ENCODE peak calls at places on chromosomes 16 and 17, in four cellular contexts. L is HCT116, T is A549, P is H1. B is an unnamed sample.

GRCh38 chr17:45437461-45438283 is 5.0 kb upstream of the ARHGAP27 start:
- DNase-seq in L (no peak), T (no peak), P (no peak), B (no peak)

GRCh38 chr16:58024673-58025350 is 742 bp upstream of the MMP15 start:
- DNase-seq in L (peak), T (no peak), P (peak), B (peak)

GRCh38 chr17:33055746-33056145 is 64.1 kb downstream of the SPACA3 start:
- DNase-seq in L (no peak), T (no peak), P (no peak), B (no peak)

GRCh38 chr17:77842148-77842905 is 116.2 kb upstream of the TNRC6C start:
- DNase-seq in L (no peak), T (no peak), P (no peak), B (peak)

GRCh38 chr17:33241390-33241789 is 51.7 kb downstream of the ASIC2 start:
- DNase-seq in L (no peak), T (peak), P (no peak), B (no peak)

GRCh38 chr17:13544292-13544691 is 57.4 kb downstream of the HS3ST3A1 start:
- DNase-seq in L (no peak), T (no peak), P (no peak), B (no peak)

GRCh38 chr17:3796822-3797170 is 4.2 kb downstream of the ITGAE start:
- DNase-seq in L (no peak), T (no peak), P (no peak), B (no peak)

GRCh38 chr17:68429881-68430280 is 27.4 kb downstream of the WIPI1 start:
- DNase-seq in L (no peak), T (no peak), P (no peak), B (no peak)

GRCh38 chr16:425740-426114 is 278 bp downstream of the RAB11FIP3 start:
- DNase-seq in L (no peak), T (no peak), P (no peak), B (no peak)

GRCh38 chr17:17391575-17392370 is 85.0 kb upstream of the MED9 start:
- DNase-seq in L (no peak), T (no peak), P (no peak), B (no peak)

GRCh38 chr16:30032083-30032819 is 1.2 kb upstream of the TLCD3B start:
- DNase-seq in L (peak), T (no peak), P (peak), B (peak)

GRCh38 chr17:31690118-31690517 is 168.9 kb downstream of the COPRS start:
- DNase-seq in L (no peak), T (no peak), P (no peak), B (no peak)

GRCh38 chr17:45666046-45666600 is 118.0 kb upstream of the CRHR1 start:
- DNase-seq in L (no peak), T (no peak), P (no peak), B (peak)

GRCh38 chr16:47873434-47873833 is 282.4 kb downstream of the ABCC12 start:
- DNase-seq in L (no peak), T (no peak), P (no peak), B (peak)

GRCh38 chr16:12120331-12120981 is 143.9 kb downstream of the SNX29 start:
- DNase-seq in L (no peak), T (no peak), P (no peak), B (no peak)

GRCh38 chr17:75595284-75595918 is 7.8 kb downstream of the MYO15B start:
- DNase-seq in L (no peak), T (no peak), P (no peak), B (no peak)

GRCh38 chr17:12789075-12789975 is at the start of gene ARHGAP44:
- DNase-seq in L (peak), T (peak), P (peak), B (no peak)

GRCh38 chr16:67415872-67416793 is at the start of gene ZDHHC1:
- DNase-seq in L (no peak), T (peak), P (peak), B (no peak)

GRCh38 chr16:69408451-69408850 is 16.0 kb upstream of the CYB5B start:
- DNase-seq in L (peak), T (no peak), P (no peak), B (no peak)

GRCh38 chr16:80527297-80527696 is 13.5 kb upstream of the DYNLRB2 start:
- DNase-seq in L (peak), T (no peak), P (peak), B (peak)

GRCh38 chr16:70675851-70676513 is 9.9 kb downstream of the MTSS2 start:
- DNase-seq in L (no peak), T (no peak), P (no peak), B (peak)

GRCh38 chr17:56772442-56772841 is 61.3 kb downstream of the C17orf67 start:
- DNase-seq in L (no peak), T (no peak), P (no peak), B (no peak)

GRCh38 chr17:43401293-43401692 is 2.5 kb downstream of the ARL4D start:
- DNase-seq in L (no peak), T (peak), P (no peak), B (no peak)
- TF ChIP-seq MAX in L (peak), T (no peak), P (no peak), B (no peak)

GRCh38 chr17:7330099-7331015 is 1.2 kb upstream of the NEURL4 start:
- DNase-seq in L (peak), T (peak), P (peak), B (peak)

GRCh38 chr17:7328840-7329359 is at the start of gene NEURL4:
- DNase-seq in L (no peak), T (no peak), P (no peak), B (no peak)

GRCh38 chr17:7327501-7327900 is 1.6 kb downstream of the NEURL4 start:
- DNase-seq in L (no peak), T (no peak), P (no peak), B (no peak)

GRCh38 chr17:7328009-7328408 is 1.1 kb downstream of the NEURL4 start:
- DNase-seq in L (no peak), T (no peak), P (no peak), B (no peak)

DNA sequence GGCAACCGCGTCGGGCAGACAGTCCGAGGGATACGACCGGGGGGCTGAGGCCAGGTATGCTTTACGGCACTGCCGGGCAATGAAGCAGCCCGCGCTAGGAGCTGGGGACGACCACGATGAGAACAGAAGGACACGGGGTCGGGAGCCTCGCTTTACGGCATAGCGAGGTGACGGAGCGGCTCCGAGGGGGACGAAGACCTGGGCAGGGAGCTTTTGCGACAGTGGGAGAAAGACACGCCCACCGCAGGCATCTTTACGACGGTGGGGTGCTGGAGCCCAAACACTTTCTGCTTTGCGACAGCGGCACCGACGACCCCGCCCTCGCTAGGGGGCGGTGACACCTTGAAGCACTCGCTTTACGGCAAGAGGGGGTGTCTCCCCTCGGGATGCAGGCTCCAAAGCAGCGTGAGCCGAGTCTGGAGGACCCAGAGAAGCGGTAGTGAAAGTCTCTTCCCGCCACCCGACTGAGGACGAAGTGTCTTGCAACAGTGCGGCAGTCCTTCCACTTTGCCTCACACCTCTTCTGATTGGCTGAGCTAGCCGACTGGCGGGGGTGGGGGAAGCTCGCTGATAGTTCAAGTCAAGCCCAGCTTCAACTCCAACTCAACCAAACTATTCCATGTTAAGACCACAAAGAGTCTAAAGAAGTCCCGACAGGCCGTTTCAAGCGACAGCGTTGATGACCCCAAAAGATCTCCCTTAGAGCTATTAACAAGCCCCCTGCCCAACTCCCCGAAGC is 394 bp upstream of the NEURL4 start:
- DNase-seq in L (peak), T (peak), P (peak), B (peak)
- TF ChIP-seq CTCF in L (no peak), T (no peak), P (no peak), B (no peak)

DNA sequence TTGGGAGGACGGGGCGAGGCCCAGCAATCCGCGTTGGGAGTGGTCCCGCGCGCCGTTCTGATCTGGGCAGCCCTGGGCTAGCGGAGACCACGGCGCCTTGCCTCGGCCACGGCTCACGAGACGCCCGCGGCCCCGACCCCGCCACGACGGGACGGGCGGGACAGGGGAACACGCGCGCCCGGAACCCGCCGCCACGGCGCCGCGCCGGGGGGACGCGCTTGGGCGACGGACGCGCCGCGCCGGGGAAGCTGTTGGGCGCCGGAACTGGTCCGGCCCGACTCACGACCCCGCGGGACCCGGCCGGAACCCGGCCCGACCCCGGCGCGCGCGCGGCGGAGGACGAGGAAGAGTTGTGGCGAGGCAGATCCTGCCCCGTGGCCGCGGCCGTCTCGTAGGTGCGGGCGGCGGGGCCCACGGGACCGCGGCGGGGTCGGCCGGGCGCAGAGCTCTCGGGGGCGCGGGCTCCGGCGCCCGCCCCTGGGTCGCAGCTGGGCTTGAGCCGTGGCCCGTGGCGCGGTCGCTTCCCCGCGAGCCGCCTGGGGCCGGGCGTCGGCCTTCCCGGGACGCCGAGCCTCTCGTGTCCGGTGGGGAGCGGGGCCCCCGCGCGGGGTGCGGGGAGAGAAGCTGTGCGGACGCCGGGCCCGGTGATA is at the start of gene ACSF3:
- DNase-seq in L (no peak), T (peak), P (peak), B (peak)
- TF ChIP-seq POLR2A in L (peak), T (peak), P (no peak), B (peak)

GRCh38 chr17:66655461-66655860 is 179.5 kb upstream of the CACNG5 start:
- DNase-seq in L (no peak), T (no peak), P (no peak), B (no peak)

GRCh38 chr17:66654341-66654740 is 180.6 kb upstream of the CACNG5 start:
- DNase-seq in L (no peak), T (no peak), P (no peak), B (no peak)

GRCh38 chr17:66654764-66655163 is 180.2 kb upstream of the CACNG5 start:
- DNase-seq in L (no peak), T (no peak), P (no peak), B (no peak)

GRCh38 chr17:66650490-66650877 is 184.4 kb upstream of the CACNG5 start:
- DNase-seq in L (no peak), T (no peak), P (no peak), B (no peak)

DNA sequence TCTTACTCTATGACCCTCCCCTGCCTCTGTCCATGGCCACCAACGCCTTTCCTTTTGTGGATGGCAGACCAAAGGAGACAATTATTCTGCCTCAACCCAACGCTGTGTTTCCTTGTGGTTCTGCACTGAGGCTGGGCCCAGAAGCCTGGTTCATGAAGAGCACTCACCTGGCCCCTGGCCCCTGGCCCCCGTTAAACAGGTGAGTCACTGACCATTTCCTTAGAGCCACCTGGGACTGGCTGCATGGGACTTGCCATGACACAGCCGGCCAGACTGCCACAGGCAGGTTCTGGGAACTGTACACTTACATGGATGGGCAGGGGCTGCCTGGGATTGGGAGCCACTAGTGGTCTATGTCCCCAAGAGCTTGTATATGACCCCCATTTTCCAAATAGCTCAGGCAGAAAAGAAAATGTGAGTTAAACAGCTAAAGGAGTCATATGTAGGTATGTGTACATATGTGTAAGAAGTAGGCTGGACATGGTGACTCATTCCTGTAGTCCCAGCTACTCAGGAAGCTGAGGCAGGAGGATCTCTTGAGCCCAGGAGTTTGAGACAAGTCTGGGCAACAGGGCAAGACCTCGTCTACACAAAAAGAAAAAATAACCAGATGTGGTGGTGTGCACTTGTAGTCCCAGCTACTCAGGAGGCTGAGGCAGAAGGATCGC is 181.9 kb upstream of the CACNG5 start:
- DNase-seq in L (no peak), T (no peak), P (no peak), B (no peak)
- TF ChIP-seq MAX in L (no peak), T (no peak), P (no peak), B (no peak)

GRCh38 chr17:15261818-15262290 is 3.3 kb downstream of the PMP22 start:
- DNase-seq in L (no peak), T (peak), P (peak), B (no peak)

GRCh38 chr17:15261063-15261817 is 3.9 kb downstream of the PMP22 start:
- DNase-seq in L (no peak), T (peak), P (no peak), B (no peak)

GRCh38 chr17:15262291-15263205 is 2.6 kb downstream of the PMP22 start:
- DNase-seq in L (peak), T (peak), P (peak), B (peak)

GRCh38 chr17:15258113-15258512 is 7.0 kb downstream of the PMP22 start:
- DNase-seq in L (no peak), T (no peak), P (no peak), B (no peak)

GRCh38 chr17:15260376-15261062 is 4.6 kb downstream of the PMP22 start:
- DNase-seq in L (no peak), T (peak), P (peak), B (peak)
- TF ChIP-seq CTCF in L (peak), T (peak), P (peak), B (peak)